ENCODE peak calls at places on chromosomes 16 and 17, in nine cellular contexts. D is anterior cingulate cortex, K is activated T-helper 1 cell treated with Interleukin-2 at 50 U/mL for 16 hours, Q is RPMI8226, F is stromal cell of bone marrow, L is A549, W is COR-L47, R is PC-3, X is brain microvascular endothelial cell. P is an unnamed sample.

GRCh38 chr16:76748698-76749097 is 442.3 kb upstream of the MON1B start:
- DNase-seq in D (no peak), K (no peak), Q (no peak), F (no peak), L (no peak), W (peak), R (no peak), X (no peak), P (no peak)

GRCh38 chr16:71341881-71342280 is 16.6 kb upstream of the CALB2 start:
- DNase-seq in D (no peak), K (no peak), Q (no peak), F (no peak), L (no peak), W (no peak), R (no peak), X (no peak), P (no peak)

GRCh38 chr16:84610385-84610784 is 7.5 kb downstream of the COTL1 start:
- DNase-seq in D (no peak), K (no peak), Q (no peak), F (no peak), L (peak), W (no peak), R (no peak), X (no peak), P (no peak)

GRCh38 chr17:16818340-16818739 is 128.3 kb downstream of the CCDC144A start:
- DNase-seq in D (no peak), K (no peak), Q (no peak), F (no peak), L (no peak), W (no peak), R (no peak), X (no peak), P (no peak)

GRCh38 chr17:74519951-74520553 is 11.2 kb downstream of the CD300LB start:
- DNase-seq in D (no peak), K (no peak), Q (peak), F (no peak), L (no peak), W (no peak), R (no peak), X (no peak), P (no peak)

GRCh38 chr17:44959821-44960523 is 8.1 kb downstream of the C1QL1 start:
- DNase-seq in D (no peak), K (no peak), Q (peak), F (no peak), L (no peak), W (no peak), R (no peak), X (no peak), P (no peak)

GRCh38 chr16:79874391-79874790 is 273.9 kb upstream of the MAF start:
- DNase-seq in D (no peak), K (no peak), Q (peak), F (no peak), L (no peak), W (no peak), R (no peak), X (no peak), P (no peak)

GRCh38 chr16:71927383-71927782 is 32.1 kb downstream of the IST1 start:
- DNase-seq in D (peak), K (no peak), Q (peak), F (peak), L (no peak), W (no peak), R (peak), X (peak), P (peak)

GRCh38 chr17:69525920-69526841 is 111.7 kb downstream of the MAP2K6 start:
- DNase-seq in D (no peak), K (no peak), Q (peak), F (peak), L (peak), W (peak), R (peak), X (peak), P (peak)

GRCh38 chr17:44797809-44798208 is 32.3 kb downstream of the GJC1 start:
- DNase-seq in D (no peak), K (no peak), Q (no peak), F (no peak), L (no peak), W (no peak), R (no peak), X (peak), P (no peak)

P was measured in SW480.